ENCODE peak calls at places on chromosomes 1 and 21, in four cellular contexts. Y is transverse colon, Q is H1, O is esophagus muscularis mucosa. U is an unnamed sample.

GRCh38 chr21:41220208-41220733 is 52.3 kb downstream of the BACE2 start:
- DNase-seq in Y (no peak), Q (no peak), O (no peak), U (no peak)

GRCh38 chr1:76105269-76105850 is 30.8 kb downstream of the ST6GALNAC3 start:
- DNase-seq in Y (no peak), Q (no peak), O (no peak), U (no peak)

GRCh38 chr1:80722611-80723010 is 1078.1 kb upstream of the ADGRL2 start:
- DNase-seq in Y (no peak), Q (no peak), O (no peak), U (no peak)

GRCh38 chr1:232047473-232047872 is 420.9 kb downstream of the DISC1 start:
- DNase-seq in Y (no peak), Q (no peak), O (no peak), U (no peak)

GRCh38 chr1:15410223-15410883 is 665 bp downstream of the EFHD2 start:
- DNase-seq in Y (no peak), Q (no peak), O (no peak), U (peak; percentile 89)

GRCh38 chr21:31008355-31008754 is 29.9 kb downstream of the KRTAP19-8 start:
- DNase-seq in Y (no peak), Q (no peak), O (no peak), U (no peak)

GRCh38 chr1:57489342-57490036 is 65.6 kb upstream of the DAB1 start:
- DNase-seq in Y (no peak), Q (no peak), O (no peak), U (no peak)

GRCh38 chr1:99685516-99686180 is 39.7 kb downstream of the PALMD start:
- DNase-seq in Y (peak; percentile 68), Q (peak; percentile 68), O (peak; percentile 93), U (no peak)

GRCh38 chr1:89527750-89528381 is 3.2 kb downstream of the LRRC8B start:
- DNase-seq in Y (no peak), Q (no peak), O (no peak), U (no peak)

GRCh38 chr1:232011961-232012360 is 385.4 kb downstream of the DISC1 start:
- DNase-seq in Y (no peak), Q (no peak), O (no peak), U (no peak)

GRCh38 chr1:20184481-20184900 is 1.4 kb upstream of the UBXN10 start:
- DNase-seq in Y (no peak), Q (no peak), O (no peak), U (no peak)

GRCh38 chr1:44553771-44554170 is 120.5 kb downstream of the TMEM53 start:
- DNase-seq in Y (no peak), Q (no peak), O (no peak), U (no peak)

GRCh38 chr1:178870944-178871343 is at the start of gene ANGPTL1:
- DNase-seq in Y (no peak), Q (no peak), O (no peak), U (no peak)

GRCh38 chr1:18569811-18570545 is 60.7 kb upstream of the PAX7 start:
- DNase-seq in Y (no peak), Q (no peak), O (no peak), U (no peak)

GRCh38 chr21:38993561-38993960 is 187.8 kb downstream of the ETS2 start:
- DNase-seq in Y (peak; percentile 45), Q (no peak), O (no peak), U (no peak)

GRCh38 chr1:239899747-239900146 is 191.9 kb upstream of the FMN2 start:
- DNase-seq in Y (no peak), Q (no peak), O (peak; percentile 77), U (no peak)

GRCh38 chr1:24639094-24639493 is 4.0 kb upstream of the SRRM1 start:
- DNase-seq in Y (no peak), Q (no peak), O (no peak), U (no peak)

GRCh38 chr1:21042920-21043605 is 133.6 kb downstream of the EIF4G3 start:
- DNase-seq in Y (no peak), Q (no peak), O (no peak), U (no peak)

GRCh38 chr1:34619256-34619655 is 135.6 kb upstream of the GJB5 start:
- DNase-seq in Y (no peak), Q (no peak), O (no peak), U (no peak)

GRCh38 chr1:186535388-186536133 is 74.6 kb upstream of the PDC start:
- DNase-seq in Y (no peak), Q (no peak), O (no peak), U (no peak)

GRCh38 chr21:37119421-37120218 is 46.6 kb downstream of the TTC3 start:
- DNase-seq in Y (no peak), Q (no peak), O (no peak), U (no peak)

GRCh38 chr1:198121058-198121829 is 35.6 kb upstream of the NEK7 start:
- DNase-seq in Y (no peak), Q (no peak), O (no peak), U (no peak)

GRCh38 chr1:32816676-32817158 is 441 bp downstream of the YARS1 start:
- DNase-seq in Y (peak; percentile 10), Q (no peak), O (no peak), U (no peak)

GRCh38 chr1:93605812-93606512 is 75.7 kb downstream of the BCAR3 start:
- DNase-seq in Y (no peak), Q (no peak), O (no peak), U (no peak)

GRCh38 chr1:51284487-51284954 is 45.8 kb downstream of the TTC39A start:
- DNase-seq in Y (peak; percentile 33), Q (no peak), O (no peak), U (no peak)

GRCh38 chr1:31792541-31792940 is 23.3 kb downstream of the SPOCD1 start:
- DNase-seq in Y (no peak), Q (no peak), O (no peak), U (peak; percentile 59)

GRCh38 chr21:27261676-27262075 is 294.8 kb upstream of the ADAMTS5 start:
- DNase-seq in Y (no peak), Q (no peak), O (no peak), U (no peak)

GRCh38 chr1:2395245-2395644 is 3.6 kb downstream of the RER1 start:
- DNase-seq in Y (no peak), Q (no peak), O (no peak), U (no peak)

GRCh38 chr1:2397007-2397679 is 5.5 kb downstream of the RER1 start:
- DNase-seq in Y (no peak), Q (no peak), O (no peak), U (no peak)

GRCh38 chr1:2396059-2396458 is 4.4 kb downstream of the RER1 start:
- DNase-seq in Y (no peak), Q (no peak), O (no peak), U (no peak)

GRCh38 chr1:2394761-2395160 is 3.1 kb downstream of the RER1 start:
- DNase-seq in Y (no peak), Q (no peak), O (no peak), U (no peak)

GRCh38 chr1:2396476-2396875 is 4.8 kb downstream of the RER1 start:
- DNase-seq in Y (no peak), Q (no peak), O (no peak), U (no peak)
- H3K36me3 ChIP-seq in Y (no peaks in the 10 kb centered on the region), Q (peaks cover 40% of the 10 kb centered on the region), O (peaks cover 30% of the 10 kb centered on the region), U (peaks cover 71% of the 10 kb centered on the region)

DNA sequence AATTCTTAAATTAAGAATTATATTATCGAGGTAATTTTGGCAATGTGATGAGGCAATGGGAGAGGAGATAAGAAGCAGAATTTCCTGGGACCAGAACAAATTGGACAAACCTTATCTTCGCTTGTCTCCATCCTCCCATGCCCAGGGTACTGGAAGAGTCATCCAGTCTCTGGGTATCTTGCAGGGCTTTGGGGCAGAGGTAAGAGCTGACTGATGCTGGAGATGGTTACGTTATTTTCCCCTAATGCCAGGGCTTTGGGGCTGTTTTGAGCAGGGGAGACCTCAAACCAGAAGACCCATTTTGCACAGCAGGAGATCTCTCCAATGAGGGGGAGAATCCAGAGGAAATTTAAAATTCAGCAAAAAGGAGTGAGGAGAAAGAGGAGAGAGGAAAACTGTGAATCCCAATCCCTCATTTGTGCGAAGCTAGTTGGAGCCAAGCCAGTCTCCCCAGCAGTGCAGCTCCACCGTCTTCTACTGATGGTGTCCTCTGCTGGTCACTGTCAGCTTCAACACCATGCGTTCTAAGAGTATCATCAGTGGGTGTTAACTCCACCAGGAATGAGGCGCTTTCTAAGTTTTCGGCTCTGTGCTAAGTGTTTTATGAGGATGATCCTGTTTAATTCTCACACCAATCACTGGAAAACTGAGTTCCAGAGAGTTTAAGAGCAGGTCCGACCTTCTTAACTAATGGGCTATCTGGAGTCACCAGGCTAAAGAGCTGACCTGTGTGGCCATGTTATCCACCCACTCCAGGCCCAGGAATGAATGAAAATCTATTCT is 86.8 kb upstream of the CD34 start:
- DNase-seq in Y (peak; percentile 81), Q (peak; percentile 72), O (peak; percentile 45), U (no peak)
- TF ChIP-seq POLR2A in Y (no peak), Q (no peak), O (no peak), U (no peak)

GRCh38 chr1:8871539-8871935 is 6.9 kb downstream of the ENO1 start:
- DNase-seq in Y (peak; percentile 68), Q (no peak), O (no peak), U (no peak)
- TF ChIP-seq POLR2AphosphoS5 in Y (no peak), Q (no peak), O (no peak), U (no peak)

DNA sequence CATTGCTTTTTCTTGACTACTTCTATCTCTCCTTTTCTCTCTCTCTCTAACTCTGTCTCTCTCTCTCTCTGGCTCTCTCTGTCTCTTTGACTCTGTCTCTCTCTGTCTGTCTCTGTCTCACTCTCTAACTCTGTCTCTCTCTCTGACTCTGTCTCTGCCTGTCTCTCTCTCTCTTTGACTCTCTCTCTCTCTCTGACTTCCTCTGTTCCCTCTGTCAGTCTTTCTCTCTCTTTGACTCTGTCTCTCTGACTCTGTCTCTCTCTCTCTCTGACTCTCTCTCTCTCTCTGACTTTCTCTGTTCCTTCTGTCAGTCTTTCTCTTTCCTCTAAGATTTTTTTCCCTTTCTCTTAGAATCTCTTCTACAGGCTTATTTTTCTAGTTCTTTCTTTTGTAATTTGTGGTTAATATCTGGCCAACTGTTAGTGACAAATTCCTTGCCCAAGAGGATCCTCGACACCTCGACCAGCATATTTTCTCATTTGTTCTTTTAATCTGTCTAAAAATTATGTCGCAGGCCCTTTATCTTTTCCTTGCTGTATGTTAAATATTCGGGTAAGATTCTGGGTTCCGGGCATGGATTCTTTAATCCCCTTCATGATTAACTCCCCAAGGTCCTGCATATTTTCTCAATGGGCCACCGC is at the start of gene ATAD3C:
- DNase-seq in Y (no peak), Q (no peak), O (no peak), U (no peak)
- H3K36me3 ChIP-seq in Y (no peaks in the 10 kb centered on the region), Q (no peaks in the 10 kb centered on the region), O (no peaks in the 10 kb centered on the region), U (no peaks in the 10 kb centered on the region)

U was measured in spleen.